ENCODE peak calls at places on chromosomes 5 and 9, in ten cellular contexts. O, S, W, T, V, G, Z, C, D and N are unnamed samples.

GRCh38 chr5:149561848-149562247 is 10.6 kb upstream of the CSNK1A1 start:
- DNase-seq in O (no peak), S (peak; percentile 20), W (peak; percentile 88), T (no peak), V (peak; percentile 9), G (peak; percentile 95), Z (peak; percentile 94), C (no peak), D (no peak), N (peak; percentile 82)

GRCh38 chr9:69812068-69813000 is 8.3 kb upstream of the CFAP95 start:
- DNase-seq in O (no peak), S (no peak), W (no peak), T (no peak), V (no peak), G (no peak), Z (no peak), C (no peak), D (no peak), N (no peak)

GRCh38 chr9:37801287-37801850 is 772 bp downstream of the DCAF10 start:
- DNase-seq in O (peak; percentile 60), S (peak; percentile 25), W (peak; percentile 12), T (no peak), V (no peak), G (peak; percentile 43), Z (peak; percentile 19), C (peak; percentile 31), D (no peak), N (no peak)

GRCh38 chr5:91419571-91420537 is 36.7 kb upstream of the ARRDC3 start:
- DNase-seq in O (peak; percentile 81), S (peak; percentile 83), W (peak; percentile 76), T (peak; percentile 23), V (peak; percentile 11), G (peak; percentile 67), Z (peak; percentile 59), C (no peak), D (no peak), N (peak; percentile 31)

GRCh38 chr5:139649082-139649991 is 1.2 kb downstream of the CXXC5 start:
- DNase-seq in O (peak; percentile 34), S (no peak), W (no peak), T (no peak), V (no peak), G (no peak), Z (no peak), C (peak; percentile 46), D (no peak), N (peak; percentile 71)

GRCh38 chr9:35357826-35358225 is 132.1 kb upstream of the RUSC2 start:
- DNase-seq in O (no peak), S (no peak), W (no peak), T (no peak), V (no peak), G (no peak), Z (no peak), C (no peak), D (no peak), N (no peak)

GRCh38 chr9:36802171-36802920 is 229.7 kb downstream of the MELK start:
- DNase-seq in O (no peak), S (no peak), W (peak; percentile 25), T (no peak), V (no peak), G (peak; percentile 58), Z (no peak), C (no peak), D (no peak), N (peak; percentile 51)

GRCh38 chr5:14251733-14252132 is 108.6 kb downstream of the TRIO start:
- DNase-seq in O (no peak), S (no peak), W (no peak), T (no peak), V (no peak), G (no peak), Z (no peak), C (no peak), D (no peak), N (no peak)

GRCh38 chr9:6630502-6631206 is 14.9 kb downstream of the GLDC start:
- DNase-seq in O (no peak), S (no peak), W (no peak), T (no peak), V (no peak), G (no peak), Z (no peak), C (no peak), D (no peak), N (no peak)

GRCh38 chr5:172501708-172502379 is 47.5 kb upstream of the SH3PXD2B start:
- DNase-seq in O (no peak), S (no peak), W (no peak), T (no peak), V (no peak), G (no peak), Z (no peak), C (no peak), D (no peak), N (peak; percentile 34)

GRCh38 chr9:68530618-68531017 is 10.1 kb downstream of the TMEM252 start:
- DNase-seq in O (no peak), S (no peak), W (peak; percentile 18), T (no peak), V (no peak), G (no peak), Z (no peak), C (peak; percentile 18), D (peak; percentile 21), N (no peak)

GRCh38 chr9:89845321-89845720 is 240.5 kb downstream of the GADD45G start:
- DNase-seq in O (no peak), S (no peak), W (no peak), T (no peak), V (no peak), G (no peak), Z (no peak), C (no peak), D (no peak), N (peak; percentile 6)

GRCh38 chr5:177162379-177162778 is 28.8 kb downstream of the NSD1 start:
- DNase-seq in O (peak; percentile 19), S (no peak), W (no peak), T (no peak), V (no peak), G (no peak), Z (no peak), C (no peak), D (no peak), N (no peak)

GRCh38 chr5:138686668-138687067 is 66.6 kb upstream of the CTNNA1 start:
- DNase-seq in O (no peak), S (no peak), W (no peak), T (no peak), V (no peak), G (peak; percentile 69), Z (peak; percentile 33), C (no peak), D (no peak), N (peak; percentile 65)

GRCh38 chr9:115882911-115883310 is 270.7 kb upstream of the PAPPA start:
- DNase-seq in O (no peak), S (no peak), W (peak; percentile 22), T (no peak), V (no peak), G (no peak), Z (no peak), C (no peak), D (no peak), N (peak; percentile 20)

GRCh38 chr9:93037476-93037971 is 21.0 kb upstream of the SUSD3 start:
- DNase-seq in O (no peak), S (no peak), W (no peak), T (no peak), V (no peak), G (no peak), Z (no peak), C (no peak), D (no peak), N (no peak)

GRCh38 chr5:112656456-112656855 is 81.2 kb upstream of the APC start:
- DNase-seq in O (no peak), S (no peak), W (no peak), T (no peak), V (no peak), G (no peak), Z (no peak), C (no peak), D (no peak), N (no peak)

GRCh38 chr9:100856238-100856637 is 172.3 kb upstream of the PLPPR1 start:
- DNase-seq in O (no peak), S (no peak), W (no peak), T (no peak), V (no peak), G (no peak), Z (no peak), C (no peak), D (no peak), N (no peak)

GRCh38 chr5:93890657-93891056 is 149.3 kb upstream of the POU5F2 start:
- DNase-seq in O (no peak), S (no peak), W (no peak), T (no peak), V (no peak), G (no peak), Z (no peak), C (no peak), D (no peak), N (no peak)

GRCh38 chr9:125763373-125763772 is 16.2 kb downstream of the PBX3 start:
- DNase-seq in O (no peak), S (no peak), W (peak; percentile 9), T (no peak), V (no peak), G (peak; percentile 84), Z (no peak), C (no peak), D (no peak), N (no peak)

GRCh38 chr9:137048655-137049543 is 2.9 kb upstream of the NPDC1 start:
- DNase-seq in O (no peak), S (no peak), W (no peak), T (peak; percentile 88), V (no peak), G (no peak), Z (no peak), C (no peak), D (no peak), N (no peak)

GRCh38 chr5:135993894-135994514 is 34.8 kb upstream of the TGFBI start:
- DNase-seq in O (no peak), S (no peak), W (peak; percentile 78), T (no peak), V (no peak), G (peak; percentile 55), Z (no peak), C (no peak), D (no peak), N (peak; percentile 84)

GRCh38 chr9:74499111-74499601 is 2.0 kb downstream of the RORB start:
- DNase-seq in O (no peak), S (no peak), W (no peak), T (no peak), V (peak; percentile 3), G (no peak), Z (no peak), C (no peak), D (no peak), N (no peak)

GRCh38 chr5:74433255-74434123 is 207.0 kb downstream of the ENC1 start:
- DNase-seq in O (no peak), S (peak; percentile 5), W (no peak), T (no peak), V (no peak), G (peak; percentile 91), Z (no peak), C (no peak), D (no peak), N (no peak)

GRCh38 chr5:33601881-33602280 is 161.1 kb downstream of the TARS1 start:
- DNase-seq in O (no peak), S (no peak), W (no peak), T (peak; percentile 9), V (no peak), G (peak; percentile 53), Z (no peak), C (no peak), D (no peak), N (no peak)

GRCh38 chr5:168219515-168220410 is 71.7 kb upstream of the WWC1 start:
- DNase-seq in O (peak; percentile 47), S (peak; percentile 61), W (peak; percentile 80), T (peak; percentile 84), V (peak; percentile 34), G (peak; percentile 72), Z (peak; percentile 70), C (peak; percentile 76), D (peak; percentile 78), N (peak; percentile 63)

GRCh38 chr9:133784731-133785561 is 46.8 kb upstream of the SARDH start:
- DNase-seq in O (no peak), S (no peak), W (no peak), T (no peak), V (no peak), G (no peak), Z (no peak), C (no peak), D (no peak), N (no peak)

GRCh38 chr5:132821791-132822190 is 8.7 kb downstream of the SHROOM1 start:
- DNase-seq in O (no peak), S (no peak), W (no peak), T (no peak), V (no peak), G (no peak), Z (no peak), C (no peak), D (no peak), N (peak; percentile 59)